ENCODE peak calls at places on chromosomes 3 and 15, in nine cellular contexts. One of them, this sample, is unnamed.

GRCh38 chr3:156158656-156159295 is 38.4 kb downstream of the KCNAB1 start:
- DNase-seq in choroid plexus epithelial cell: no peak
- DNase-seq in spleen: no peak
- DNase-seq in ascending aorta: no peak
- DNase-seq in GM12865: no peak
- DNase-seq in MM.1S: no peak
- DNase-seq in cardiac muscle cell: no peak
- DNase-seq in brain microvascular endothelial cell: no peak
- DNase-seq in prostate gland: no peak
- DNase-seq in this sample: no peak

GRCh38 chr15:57064033-57064432 is 145.6 kb downstream of the TCF12 start:
- DNase-seq in choroid plexus epithelial cell: no peak
- DNase-seq in spleen: no peak
- DNase-seq in ascending aorta: no peak
- DNase-seq in GM12865: no peak
- DNase-seq in MM.1S: no peak
- DNase-seq in cardiac muscle cell: no peak
- DNase-seq in brain microvascular endothelial cell: no peak
- DNase-seq in prostate gland: no peak
- DNase-seq in this sample: no peak

GRCh38 chr15:20106026-20106425 is 435.6 kb downstream of the GOLGA6L6 start:
- DNase-seq in choroid plexus epithelial cell: no peak
- DNase-seq in spleen: peak
- DNase-seq in ascending aorta: peak
- DNase-seq in GM12865: no peak
- DNase-seq in MM.1S: peak
- DNase-seq in cardiac muscle cell: no peak
- DNase-seq in brain microvascular endothelial cell: no peak
- DNase-seq in prostate gland: no peak
- DNase-seq in this sample: peak

GRCh38 chr3:111539351-111540331 is 2.4 kb upstream of the CD96 start:
- DNase-seq in choroid plexus epithelial cell: peak
- DNase-seq in spleen: peak
- DNase-seq in ascending aorta: no peak
- DNase-seq in GM12865: peak
- DNase-seq in MM.1S: peak
- DNase-seq in cardiac muscle cell: peak
- DNase-seq in brain microvascular endothelial cell: peak
- DNase-seq in prostate gland: peak
- DNase-seq in this sample: peak

GRCh38 chr15:41307679-41308078 is 24.7 kb downstream of the OIP5 start:
- DNase-seq in choroid plexus epithelial cell: no peak
- DNase-seq in spleen: no peak
- DNase-seq in ascending aorta: no peak
- DNase-seq in GM12865: no peak
- DNase-seq in MM.1S: no peak
- DNase-seq in cardiac muscle cell: no peak
- DNase-seq in brain microvascular endothelial cell: no peak
- DNase-seq in prostate gland: no peak
- DNase-seq in this sample: no peak

GRCh38 chr15:23002920-23003319 is 22.8 kb upstream of the CYFIP1 start:
- DNase-seq in choroid plexus epithelial cell: no peak
- DNase-seq in spleen: no peak
- DNase-seq in ascending aorta: no peak
- DNase-seq in GM12865: no peak
- DNase-seq in MM.1S: no peak
- DNase-seq in cardiac muscle cell: no peak
- DNase-seq in brain microvascular endothelial cell: no peak
- DNase-seq in prostate gland: no peak
- DNase-seq in this sample: no peak

GRCh38 chr15:47717036-47717611 is at the start of gene SEMA6D:
- DNase-seq in choroid plexus epithelial cell: peak
- DNase-seq in spleen: peak
- DNase-seq in ascending aorta: peak
- DNase-seq in GM12865: no peak
- DNase-seq in MM.1S: peak
- DNase-seq in cardiac muscle cell: peak
- DNase-seq in brain microvascular endothelial cell: peak
- DNase-seq in prostate gland: peak
- DNase-seq in this sample: peak

GRCh38 chr3:185200639-185201038 is 47.8 kb upstream of the C3orf70 start:
- DNase-seq in choroid plexus epithelial cell: peak
- DNase-seq in spleen: no peak
- DNase-seq in ascending aorta: no peak
- DNase-seq in GM12865: no peak
- DNase-seq in MM.1S: no peak
- DNase-seq in cardiac muscle cell: no peak
- DNase-seq in brain microvascular endothelial cell: peak
- DNase-seq in prostate gland: no peak
- DNase-seq in this sample: no peak

GRCh38 chr3:64450396-64450956 is 225.2 kb upstream of the PRICKLE2 start:
- DNase-seq in choroid plexus epithelial cell: no peak
- DNase-seq in spleen: no peak
- DNase-seq in ascending aorta: no peak
- DNase-seq in GM12865: peak
- DNase-seq in MM.1S: no peak
- DNase-seq in cardiac muscle cell: no peak
- DNase-seq in brain microvascular endothelial cell: no peak
- DNase-seq in prostate gland: no peak
- DNase-seq in this sample: no peak

GRCh38 chr3:25293736-25294135 is 134.3 kb upstream of the RARB start:
- DNase-seq in choroid plexus epithelial cell: peak
- DNase-seq in spleen: no peak
- DNase-seq in ascending aorta: no peak
- DNase-seq in GM12865: no peak
- DNase-seq in MM.1S: no peak
- DNase-seq in cardiac muscle cell: no peak
- DNase-seq in brain microvascular endothelial cell: no peak
- DNase-seq in prostate gland: no peak
- DNase-seq in this sample: no peak

GRCh38 chr3:43194490-43195115 is 88.7 kb upstream of the POMGNT2 start:
- DNase-seq in choroid plexus epithelial cell: no peak
- DNase-seq in spleen: peak
- DNase-seq in ascending aorta: no peak
- DNase-seq in GM12865: peak
- DNase-seq in MM.1S: no peak
- DNase-seq in cardiac muscle cell: no peak
- DNase-seq in brain microvascular endothelial cell: peak
- DNase-seq in prostate gland: no peak
- DNase-seq in this sample: no peak

GRCh38 chr3:123313889-123314288 is 112.1 kb downstream of the SEC22A start:
- DNase-seq in choroid plexus epithelial cell: no peak
- DNase-seq in spleen: peak
- DNase-seq in ascending aorta: no peak
- DNase-seq in GM12865: no peak
- DNase-seq in MM.1S: no peak
- DNase-seq in cardiac muscle cell: no peak
- DNase-seq in brain microvascular endothelial cell: no peak
- DNase-seq in prostate gland: no peak
- DNase-seq in this sample: peak

GRCh38 chr15:32824777-32825176 is 107.0 kb downstream of the GREM1 start:
- DNase-seq in choroid plexus epithelial cell: peak
- DNase-seq in spleen: no peak
- DNase-seq in ascending aorta: no peak
- DNase-seq in GM12865: no peak
- DNase-seq in MM.1S: no peak
- DNase-seq in cardiac muscle cell: no peak
- DNase-seq in brain microvascular endothelial cell: peak
- DNase-seq in prostate gland: no peak
- DNase-seq in this sample: no peak

GRCh38 chr3:17023006-17023664 is 138.4 kb downstream of the PLCL2 start:
- DNase-seq in choroid plexus epithelial cell: peak
- DNase-seq in spleen: no peak
- DNase-seq in ascending aorta: no peak
- DNase-seq in GM12865: peak
- DNase-seq in MM.1S: no peak
- DNase-seq in cardiac muscle cell: no peak
- DNase-seq in brain microvascular endothelial cell: no peak
- DNase-seq in prostate gland: no peak
- DNase-seq in this sample: no peak

GRCh38 chr3:149621218-149622005 is 36.4 kb downstream of the WWTR1 start:
- DNase-seq in choroid plexus epithelial cell: peak
- DNase-seq in spleen: no peak
- DNase-seq in ascending aorta: no peak
- DNase-seq in GM12865: peak
- DNase-seq in MM.1S: peak
- DNase-seq in cardiac muscle cell: peak
- DNase-seq in brain microvascular endothelial cell: peak
- DNase-seq in prostate gland: no peak
- DNase-seq in this sample: no peak

GRCh38 chr3:29285356-29286070 is 4.6 kb downstream of the RBMS3 start:
- DNase-seq in choroid plexus epithelial cell: peak
- DNase-seq in spleen: no peak
- DNase-seq in ascending aorta: no peak
- DNase-seq in GM12865: no peak
- DNase-seq in MM.1S: no peak
- DNase-seq in cardiac muscle cell: peak
- DNase-seq in brain microvascular endothelial cell: no peak
- DNase-seq in prostate gland: no peak
- DNase-seq in this sample: no peak

GRCh38 chr15:75921732-75922703 is 18.3 kb downstream of the FBXO22 start:
- DNase-seq in choroid plexus epithelial cell: peak
- DNase-seq in spleen: no peak
- DNase-seq in ascending aorta: peak
- DNase-seq in GM12865: peak
- DNase-seq in MM.1S: no peak
- DNase-seq in cardiac muscle cell: peak
- DNase-seq in brain microvascular endothelial cell: peak
- DNase-seq in prostate gland: no peak
- DNase-seq in this sample: peak

GRCh38 chr3:150828997-150829396 is 66.0 kb upstream of the SIAH2 start:
- DNase-seq in choroid plexus epithelial cell: no peak
- DNase-seq in spleen: no peak
- DNase-seq in ascending aorta: no peak
- DNase-seq in GM12865: no peak
- DNase-seq in MM.1S: no peak
- DNase-seq in cardiac muscle cell: no peak
- DNase-seq in brain microvascular endothelial cell: no peak
- DNase-seq in prostate gland: no peak
- DNase-seq in this sample: no peak

GRCh38 chr3:150830745-150831144 is 67.8 kb upstream of the SIAH2 start:
- DNase-seq in choroid plexus epithelial cell: no peak
- DNase-seq in spleen: no peak
- DNase-seq in ascending aorta: no peak
- DNase-seq in GM12865: no peak
- DNase-seq in MM.1S: no peak
- DNase-seq in cardiac muscle cell: no peak
- DNase-seq in brain microvascular endothelial cell: no peak
- DNase-seq in prostate gland: no peak
- DNase-seq in this sample: no peak

GRCh38 chr3:150828261-150828660 is 65.3 kb upstream of the SIAH2 start:
- DNase-seq in choroid plexus epithelial cell: no peak
- DNase-seq in spleen: no peak
- DNase-seq in ascending aorta: no peak
- DNase-seq in GM12865: peak
- DNase-seq in MM.1S: no peak
- DNase-seq in cardiac muscle cell: no peak
- DNase-seq in brain microvascular endothelial cell: no peak
- DNase-seq in prostate gland: no peak
- DNase-seq in this sample: no peak

GRCh38 chr3:150829408-150829807 is 66.4 kb upstream of the SIAH2 start:
- DNase-seq in choroid plexus epithelial cell: no peak
- DNase-seq in spleen: no peak
- DNase-seq in ascending aorta: no peak
- DNase-seq in GM12865: no peak
- DNase-seq in MM.1S: no peak
- DNase-seq in cardiac muscle cell: no peak
- DNase-seq in brain microvascular endothelial cell: no peak
- DNase-seq in prostate gland: no peak
- DNase-seq in this sample: no peak

GRCh38 chr3:150830094-150830681 is 67.2 kb upstream of the SIAH2 start:
- DNase-seq in choroid plexus epithelial cell: peak
- DNase-seq in spleen: no peak
- DNase-seq in ascending aorta: no peak
- DNase-seq in GM12865: peak
- DNase-seq in MM.1S: peak
- DNase-seq in cardiac muscle cell: peak
- DNase-seq in brain microvascular endothelial cell: no peak
- DNase-seq in prostate gland: no peak
- DNase-seq in this sample: no peak
- TF ChIP-seq CTCF in choroid plexus epithelial cell: peak
- TF ChIP-seq CTCF in spleen: peak
- TF ChIP-seq CTCF in ascending aorta: peak
- TF ChIP-seq CTCF in GM12865: peak
- TF ChIP-seq CTCF in MM.1S: peak
- TF ChIP-seq CTCF in cardiac muscle cell: no peak
- TF ChIP-seq CTCF in brain microvascular endothelial cell: peak
- TF ChIP-seq CTCF in prostate gland: no peak
- TF ChIP-seq CTCF in this sample: no peak

GRCh38 chr3:11721114-11721440 is 77.4 kb upstream of the VGLL4 start:
- DNase-seq in choroid plexus epithelial cell: peak
- DNase-seq in spleen: no peak
- DNase-seq in ascending aorta: no peak
- DNase-seq in GM12865: no peak
- DNase-seq in MM.1S: no peak
- DNase-seq in cardiac muscle cell: peak
- DNase-seq in brain microvascular endothelial cell: no peak
- DNase-seq in prostate gland: no peak
- DNase-seq in this sample: no peak
- H3K4me3 ChIP-seq in choroid plexus epithelial cell: peak
- H3K4me3 ChIP-seq in spleen: no peak
- H3K4me3 ChIP-seq in ascending aorta: peak
- H3K4me3 ChIP-seq in GM12865: peak
- H3K4me3 ChIP-seq in MM.1S: peak
- H3K4me3 ChIP-seq in cardiac muscle cell: no peak
- H3K4me3 ChIP-seq in brain microvascular endothelial cell: no peak
- H3K4me3 ChIP-seq in prostate gland: peak
- H3K4me3 ChIP-seq in this sample: peak

GRCh38 chr3:162945626-162946025 is 1449.0 kb downstream of the OTOL1 start:
- DNase-seq in choroid plexus epithelial cell: no peak
- DNase-seq in spleen: no peak
- DNase-seq in ascending aorta: no peak
- DNase-seq in GM12865: no peak
- DNase-seq in MM.1S: no peak
- DNase-seq in cardiac muscle cell: no peak
- DNase-seq in brain microvascular endothelial cell: no peak
- DNase-seq in prostate gland: no peak
- DNase-seq in this sample: no peak
- TF ChIP-seq CTCF in choroid plexus epithelial cell: no peak
- TF ChIP-seq CTCF in spleen: no peak
- TF ChIP-seq CTCF in ascending aorta: no peak
- TF ChIP-seq CTCF in GM12865: no peak
- TF ChIP-seq CTCF in MM.1S: no peak
- TF ChIP-seq CTCF in cardiac muscle cell: no peak
- TF ChIP-seq CTCF in brain microvascular endothelial cell: no peak
- TF ChIP-seq CTCF in prostate gland: no peak
- TF ChIP-seq CTCF in this sample: no peak

DNA sequence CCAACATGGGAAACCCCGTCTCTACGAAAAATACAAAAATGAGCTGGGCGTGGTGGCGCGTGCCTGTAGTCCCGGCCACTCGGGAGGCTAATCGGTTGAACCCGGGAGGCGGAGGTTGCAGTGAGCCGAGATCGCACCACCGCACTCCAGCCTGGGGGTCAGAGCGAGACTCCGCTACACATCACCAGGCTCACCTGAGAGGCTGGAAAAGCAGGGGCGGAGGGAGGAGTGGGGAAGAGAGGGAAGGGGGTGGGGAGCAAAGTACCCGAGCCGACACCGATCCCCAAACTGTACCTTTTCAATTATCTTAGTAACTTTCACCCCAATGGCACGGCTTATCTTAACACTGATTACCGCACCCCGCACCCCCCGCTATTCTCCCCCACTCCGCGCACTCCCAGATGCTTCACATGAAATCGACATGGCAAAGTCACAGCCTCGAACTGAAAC is 46.4 kb upstream of the SYNM start:
- DNase-seq in choroid plexus epithelial cell: no peak
- DNase-seq in spleen: peak
- DNase-seq in ascending aorta: no peak
- DNase-seq in GM12865: no peak
- DNase-seq in MM.1S: no peak
- DNase-seq in cardiac muscle cell: no peak
- DNase-seq in brain microvascular endothelial cell: no peak
- DNase-seq in prostate gland: no peak
- DNase-seq in this sample: peak
- H3K4me3 ChIP-seq in choroid plexus epithelial cell: peak
- H3K4me3 ChIP-seq in spleen: no peak
- H3K4me3 ChIP-seq in ascending aorta: peak
- H3K4me3 ChIP-seq in GM12865: peak
- H3K4me3 ChIP-seq in MM.1S: peak
- H3K4me3 ChIP-seq in cardiac muscle cell: peak
- H3K4me3 ChIP-seq in brain microvascular endothelial cell: peak
- H3K4me3 ChIP-seq in prostate gland: peak
- H3K4me3 ChIP-seq in this sample: peak

This sample was measured in psoas muscle.